ENCODE peak calls at places on chromosomes 7 and 10, in five cellular contexts. T is stomach, B is adrenal gland, F is psoas muscle, E is heart right ventricle. V is an unnamed sample.

GRCh38 chr7:16026253-16027020 is 340.0 kb upstream of the MEOX2 start:
- DNase-seq in T (no peak), B (no peak), F (no peak), E (no peak), V (no peak)

GRCh38 chr7:54985405-54986360 is 33.1 kb upstream of the EGFR start:
- DNase-seq in T (no peak), B (no peak), F (no peak), E (no peak), V (no peak)

GRCh38 chr7:158570449-158571170 is 17.0 kb downstream of the PTPRN2 start:
- DNase-seq in T (no peak), B (no peak), F (no peak), E (no peak), V (no peak)

GRCh38 chr7:112649560-112649959 is 140.6 kb downstream of the TMEM168 start:
- DNase-seq in T (no peak), B (no peak), F (no peak), E (no peak), V (no peak)

GRCh38 chr7:104482362-104483042 is 154.1 kb downstream of the LHFPL3 start:
- DNase-seq in T (no peak), B (no peak), F (no peak), E (no peak), V (no peak)

GRCh38 chr7:37315752-37316711 is 132.6 kb downstream of the ELMO1 start:
- DNase-seq in T (no peak), B (no peak), F (peak; percentile 34), E (no peak), V (no peak)

GRCh38 chr7:127594490-127594889 is 954 bp downstream of the FSCN3 start:
- DNase-seq in T (no peak), B (no peak), F (no peak), E (no peak), V (no peak)

GRCh38 chr10:64115913-64116643 is 594.9 kb downstream of the REEP3 start:
- DNase-seq in T (no peak), B (peak; percentile 17), F (no peak), E (no peak), V (no peak)

GRCh38 chr10:125633517-125633999 is 49.4 kb downstream of the TEX36 start:
- DNase-seq in T (no peak), B (no peak), F (no peak), E (no peak), V (no peak)

GRCh38 chr7:136527554-136527953 is 340.9 kb upstream of the CHRM2 start:
- DNase-seq in T (no peak), B (no peak), F (no peak), E (no peak), V (no peak)

GRCh38 chr7:131021460-131021859 is 287.5 kb upstream of the KLF14 start:
- DNase-seq in T (no peak), B (no peak), F (no peak), E (no peak), V (no peak)

GRCh38 chr7:82444220-82445049 is 858 bp upstream of the CACNA2D1 start:
- DNase-seq in T (peak; percentile 48), B (no peak), F (no peak), E (no peak), V (peak; percentile 66)

GRCh38 chr7:156429514-156429913 is 211.1 kb upstream of the RNF32 start:
- DNase-seq in T (no peak), B (no peak), F (no peak), E (no peak), V (no peak)

GRCh38 chr10:6385683-6386082 is 183.0 kb downstream of the PFKFB3 start:
- DNase-seq in T (no peak), B (no peak), F (no peak), E (no peak), V (no peak)

GRCh38 chr10:77513783-77514331 is 123.8 kb downstream of the KCNMA1 start:
- DNase-seq in T (peak; percentile 52), B (peak; percentile 80), F (peak; percentile 80), E (peak; percentile 42), V (no peak)

GRCh38 chr10:47264797-47265281 is 35.2 kb upstream of the GDF10 start:
- DNase-seq in T (no peak), B (no peak), F (no peak), E (no peak), V (peak; percentile 45)

GRCh38 chr10:16943301-16944080 is 126.3 kb upstream of the RSU1 start:
- DNase-seq in T (no peak), B (no peak), F (no peak), E (no peak), V (no peak)

GRCh38 chr7:100681491-100682227 is 8.1 kb downstream of the GNB2 start:
- DNase-seq in T (no peak), B (peak; percentile 30), F (no peak), E (no peak), V (no peak)

GRCh38 chr10:8054498-8055407 is at the start of gene GATA3:
- DNase-seq in T (peak; percentile 64), B (peak; percentile 73), F (peak; percentile 61), E (peak; percentile 68), V (peak; percentile 77)

GRCh38 chr7:26497801-26498596 is 206.3 kb downstream of the SNX10 start:
- DNase-seq in T (no peak), B (no peak), F (no peak), E (no peak), V (no peak)

GRCh38 chr7:150572496-150572895 is 5.3 kb downstream of the GIMAP4 start:
- DNase-seq in T (no peak), B (no peak), F (no peak), E (no peak), V (no peak)

GRCh38 chr10:132788180-132788830 is 2.4 kb upstream of the NKX6-2 start:
- DNase-seq in T (peak; percentile 49), B (no peak), F (no peak), E (no peak), V (no peak)

GRCh38 chr10:31133628-31134302 is 102.1 kb upstream of the ZNF438 start:
- DNase-seq in T (peak; percentile 81), B (peak; percentile 83), F (peak; percentile 83), E (peak; percentile 90), V (peak; percentile 92)

GRCh38 chr10:96457341-96457740 is 56.4 kb downstream of the TLL2 start:
- DNase-seq in T (no peak), B (no peak), F (no peak), E (no peak), V (no peak)

GRCh38 chr7:101787864-101788263 is 29.6 kb upstream of the CUX1 start:
- DNase-seq in T (no peak), B (no peak), F (no peak), E (no peak), V (no peak)

GRCh38 chr7:517848-518629 is 1.6 kb downstream of the PDGFA start:
- DNase-seq in T (peak; percentile 72), B (peak; percentile 67), F (peak; percentile 80), E (peak; percentile 72), V (peak; percentile 82)

GRCh38 chr7:6235029-6235627 is 37.3 kb downstream of the CYTH3 start:
- DNase-seq in T (no peak), B (no peak), F (no peak), E (no peak), V (no peak)

GRCh38 chr10:31596765-31597164 is 277.7 kb downstream of the ZEB1 start:
- DNase-seq in T (no peak), B (no peak), F (no peak), E (no peak), V (no peak)

GRCh38 chr10:46234431-46235060 is 52.3 kb upstream of the ANTXRL start:
- DNase-seq in T (peak; percentile 9), B (peak; percentile 6), F (no peak), E (no peak), V (no peak)

GRCh38 chr7:51545131-51545530 is 228.5 kb upstream of the COBL start:
- DNase-seq in T (no peak), B (no peak), F (no peak), E (no peak), V (no peak)

GRCh38 chr7:27116521-27116946 is 14.0 kb downstream of the HOXA4 start:
- DNase-seq in T (no peak), B (peak; percentile 4), F (no peak), E (no peak), V (no peak)

GRCh38 chr10:122648599-122649428 is 50.8 kb downstream of the C10orf120 start:
- DNase-seq in T (peak; percentile 44), B (peak; percentile 20), F (peak; percentile 29), E (peak; percentile 54), V (peak; percentile 73)

GRCh38 chr7:98404840-98405239 is 4.0 kb upstream of the BAIAP2L1 start:
- DNase-seq in T (no peak), B (no peak), F (no peak), E (no peak), V (no peak)

GRCh38 chr7:22361795-22362194 is 4.8 kb upstream of the RAPGEF5 start:
- DNase-seq in T (peak; percentile 57), B (no peak), F (no peak), E (no peak), V (no peak)

GRCh38 chr10:48767752-48768450 is 83.2 kb downstream of the WDFY4 start:
- DNase-seq in T (no peak), B (no peak), F (no peak), E (no peak), V (no peak)
- H3K36me3 ChIP-seq in T (no peaks in the 10 kb centered on the region), B (no peaks in the 10 kb centered on the region), F (no peaks in the 10 kb centered on the region), E (no peaks in the 10 kb centered on the region), V (no peaks in the 10 kb centered on the region)

GRCh38 chr7:4958477-4959301 is at the start of gene MMD2:
- DNase-seq in T (no peak), B (no peak), F (no peak), E (no peak), V (peak; percentile 46)
- H3K4me3 ChIP-seq in T (peak within 1 kb of the TSS; percentile 56), B (no peak within 1 kb of the TSS), F (peak within 1 kb of the TSS; percentile 57), E (no peak within 1 kb of the TSS), V (peak within 1 kb of the TSS; percentile 19)

DNA sequence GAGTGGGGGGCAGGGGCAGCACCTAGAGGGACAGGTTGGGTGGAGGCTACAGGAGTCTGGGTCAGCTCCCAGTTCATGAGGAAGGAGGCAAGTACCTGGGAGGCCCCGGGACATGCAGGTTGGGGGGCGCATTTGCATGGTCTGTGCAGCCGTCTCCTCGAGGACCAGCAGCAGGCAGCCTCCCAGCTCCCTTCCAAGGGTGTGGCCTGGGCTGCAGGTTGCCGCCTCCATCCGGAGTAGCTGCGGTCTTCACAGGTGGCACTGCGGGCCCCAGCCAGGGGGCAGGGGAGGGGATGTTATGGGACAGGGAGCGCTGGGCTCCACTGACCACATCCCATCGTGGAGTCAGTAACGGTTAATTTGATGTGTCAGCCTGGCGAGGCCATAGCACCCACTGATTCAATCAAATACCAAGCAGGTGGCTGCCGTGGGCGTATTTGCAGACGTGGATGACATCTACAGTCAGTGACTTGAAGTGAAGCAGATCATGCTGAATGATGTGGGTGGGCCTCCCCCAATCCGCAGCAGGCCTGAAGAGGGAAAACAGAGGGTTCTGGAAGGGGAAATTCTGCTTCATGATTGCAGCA is 81.7 kb downstream of the PRKAG2 start:
- DNase-seq in T (no peak), B (no peak), F (no peak), E (no peak), V (peak; percentile 64)
- H3K27ac ChIP-seq in T (no peak overlapping the region), B (no peak overlapping the region), F (peak overlapping the region; percentile 71), E (no peak overlapping the region), V (peak overlapping the region; percentile 37)

GRCh38 chr7:2502647-2502966 is 17.0 kb upstream of the LFNG start:
- DNase-seq in T (no peak), B (no peak), F (no peak), E (no peak), V (no peak)

GRCh38 chr7:2505401-2505800 is 14.2 kb upstream of the LFNG start:
- DNase-seq in T (no peak), B (no peak), F (no peak), E (no peak), V (no peak)

GRCh38 chr7:2503056-2503941 is 16.3 kb upstream of the LFNG start:
- DNase-seq in T (no peak), B (no peak), F (no peak), E (no peak), V (no peak)

GRCh38 chr7:2504128-2504817 is 15.3 kb upstream of the LFNG start:
- DNase-seq in T (no peak), B (no peak), F (no peak), E (no peak), V (no peak)

GRCh38 chr7:2504818-2505375 is 14.7 kb upstream of the LFNG start:
- DNase-seq in T (no peak), B (no peak), F (no peak), E (no peak), V (no peak)
- H3K36me3 ChIP-seq in T (no peaks in the 10 kb centered on the region), B (no peaks in the 10 kb centered on the region), F (no peaks in the 10 kb centered on the region), E (no peaks in the 10 kb centered on the region), V (no peaks in the 10 kb centered on the region)